ENCODE peak calls at places on chromosome 1, in nine cellular contexts. One of them, this sample, is unnamed.

GRCh38 chr1:32948082-32948722 is 16.4 kb downstream of the RNF19B start:
- DNase-seq in cardiac muscle cell: no peak
- DNase-seq in HuH-7: no peak
- DNase-seq in fibroblast of mammary gland: no peak
- DNase-seq in A549: no peak
- DNase-seq in C1 segment of cervical spinal cord: no peak
- DNase-seq in mammary epithelial cell: no peak
- DNase-seq in memory B cell: no peak
- DNase-seq in left colon: no peak
- DNase-seq in this sample: no peak

GRCh38 chr1:50950396-50950795 is 9.7 kb downstream of the FAF1 start:
- DNase-seq in C1 segment of cervical spinal cord: no peak
- DNase-seq in A549: no peak
- DNase-seq in HuH-7: peak; percentile 15
- DNase-seq in left colon: no peak
- DNase-seq in fibroblast of mammary gland: no peak
- DNase-seq in cardiac muscle cell: no peak
- DNase-seq in memory B cell: no peak
- DNase-seq in mammary epithelial cell: no peak
- DNase-seq in this sample: no peak

GRCh38 chr1:100383743-100384405 is 31.6 kb downstream of the CDC14A start:
- DNase-seq in HuH-7: no peak
- DNase-seq in C1 segment of cervical spinal cord: no peak
- DNase-seq in A549: no peak
- DNase-seq in left colon: no peak
- DNase-seq in mammary epithelial cell: no peak
- DNase-seq in memory B cell: no peak
- DNase-seq in fibroblast of mammary gland: no peak
- DNase-seq in cardiac muscle cell: no peak
- DNase-seq in this sample: no peak

GRCh38 chr1:209805875-209806760 is at the start of gene IRF6:
- DNase-seq in A549: peak; percentile 33
- DNase-seq in left colon: peak; percentile 94
- DNase-seq in memory B cell: peak; percentile 60
- DNase-seq in mammary epithelial cell: peak; percentile 99
- DNase-seq in cardiac muscle cell: peak; percentile 90
- DNase-seq in C1 segment of cervical spinal cord: peak; percentile 13
- DNase-seq in HuH-7: no peak
- DNase-seq in fibroblast of mammary gland: peak; percentile 49
- DNase-seq in this sample: no peak

GRCh38 chr1:115469703-115470476 is 131.8 kb upstream of the NGF start:
- DNase-seq in fibroblast of mammary gland: peak; percentile 54
- DNase-seq in C1 segment of cervical spinal cord: no peak
- DNase-seq in left colon: peak; percentile 40
- DNase-seq in A549: peak; percentile 41
- DNase-seq in HuH-7: peak; percentile 59
- DNase-seq in cardiac muscle cell: peak; percentile 58
- DNase-seq in mammary epithelial cell: peak; percentile 74
- DNase-seq in memory B cell: no peak
- DNase-seq in this sample: peak; percentile 4

GRCh38 chr1:117258791-117259190 is 48.1 kb upstream of the VTCN1 start:
- DNase-seq in A549: no peak
- DNase-seq in memory B cell: no peak
- DNase-seq in mammary epithelial cell: no peak
- DNase-seq in fibroblast of mammary gland: no peak
- DNase-seq in HuH-7: no peak
- DNase-seq in cardiac muscle cell: no peak
- DNase-seq in C1 segment of cervical spinal cord: no peak
- DNase-seq in left colon: no peak
- DNase-seq in this sample: no peak

GRCh38 chr1:26696191-26696644 is 403 bp downstream of the ARID1A start:
- DNase-seq in fibroblast of mammary gland: no peak
- DNase-seq in left colon: peak; percentile 35
- DNase-seq in C1 segment of cervical spinal cord: no peak
- DNase-seq in memory B cell: peak; percentile 46
- DNase-seq in HuH-7: no peak
- DNase-seq in cardiac muscle cell: no peak
- DNase-seq in mammary epithelial cell: no peak
- DNase-seq in A549: no peak
- DNase-seq in this sample: no peak

GRCh38 chr1:200739499-200740290 is 1.0 kb downstream of the CAMSAP2 start:
- DNase-seq in cardiac muscle cell: peak; percentile 77
- DNase-seq in memory B cell: no peak
- DNase-seq in HuH-7: peak; percentile 28
- DNase-seq in A549: peak; percentile 33
- DNase-seq in mammary epithelial cell: peak; percentile 36
- DNase-seq in C1 segment of cervical spinal cord: peak; percentile 68
- DNase-seq in fibroblast of mammary gland: peak; percentile 40
- DNase-seq in left colon: peak; percentile 31
- DNase-seq in this sample: no peak

GRCh38 chr1:37954316-37954971 is 7.6 kb upstream of the INPP5B start:
- DNase-seq in mammary epithelial cell: no peak
- DNase-seq in HuH-7: no peak
- DNase-seq in left colon: no peak
- DNase-seq in A549: no peak
- DNase-seq in C1 segment of cervical spinal cord: no peak
- DNase-seq in memory B cell: no peak
- DNase-seq in fibroblast of mammary gland: no peak
- DNase-seq in cardiac muscle cell: peak; percentile 63
- DNase-seq in this sample: no peak

GRCh38 chr1:201145816-201146215 is 8.5 kb downstream of the TMEM9 start:
- DNase-seq in C1 segment of cervical spinal cord: no peak
- DNase-seq in left colon: no peak
- DNase-seq in cardiac muscle cell: no peak
- DNase-seq in mammary epithelial cell: no peak
- DNase-seq in memory B cell: no peak
- DNase-seq in A549: no peak
- DNase-seq in HuH-7: no peak
- DNase-seq in fibroblast of mammary gland: no peak
- DNase-seq in this sample: no peak

GRCh38 chr1:168098534-168099313 is 38.0 kb downstream of the GPR161 start:
- DNase-seq in A549: no peak
- DNase-seq in memory B cell: no peak
- DNase-seq in cardiac muscle cell: no peak
- DNase-seq in fibroblast of mammary gland: no peak
- DNase-seq in left colon: no peak
- DNase-seq in mammary epithelial cell: no peak
- DNase-seq in HuH-7: no peak
- DNase-seq in C1 segment of cervical spinal cord: no peak
- DNase-seq in this sample: no peak